ENCODE peak calls at places on chromosomes 11 and 22, in eight cellular contexts. One of them, this sample, is unnamed.

GRCh38 chr11:65872555-65873279 is at the start of gene EFEMP2:
- DNase-seq in nucleus accumbens: no peak
- DNase-seq in activated CD8-positive, alpha-beta memory T cell treated with anti-CD3 and anti-CD28 coated beads for 1 hour: no peak
- DNase-seq in body of pancreas: no peak
- DNase-seq in naive thymus-derived CD8-positive, alpha-beta T cell: no peak
- DNase-seq in hepatic stellate cell: no peak
- DNase-seq in upper lobe of right lung: peak; percentile 82
- DNase-seq in ureter: no peak
- DNase-seq in this sample: no peak

GRCh38 chr11:46776878-46777277 is 57.9 kb downstream of the F2 start:
- DNase-seq in hepatic stellate cell: no peak
- DNase-seq in nucleus accumbens: no peak
- DNase-seq in ureter: no peak
- DNase-seq in activated CD8-positive, alpha-beta memory T cell treated with anti-CD3 and anti-CD28 coated beads for 1 hour: no peak
- DNase-seq in body of pancreas: no peak
- DNase-seq in naive thymus-derived CD8-positive, alpha-beta T cell: no peak
- DNase-seq in upper lobe of right lung: no peak
- DNase-seq in this sample: no peak

GRCh38 chr11:36540998-36541397 is 26.8 kb upstream of the RAG1 start:
- DNase-seq in naive thymus-derived CD8-positive, alpha-beta T cell: no peak
- DNase-seq in body of pancreas: peak; percentile 37
- DNase-seq in ureter: no peak
- DNase-seq in upper lobe of right lung: no peak
- DNase-seq in activated CD8-positive, alpha-beta memory T cell treated with anti-CD3 and anti-CD28 coated beads for 1 hour: no peak
- DNase-seq in nucleus accumbens: no peak
- DNase-seq in hepatic stellate cell: peak; percentile 12
- DNase-seq in this sample: no peak

GRCh38 chr11:119661226-119661625 is 67.8 kb downstream of the NECTIN1 start:
- DNase-seq in hepatic stellate cell: no peak
- DNase-seq in upper lobe of right lung: no peak
- DNase-seq in body of pancreas: no peak
- DNase-seq in activated CD8-positive, alpha-beta memory T cell treated with anti-CD3 and anti-CD28 coated beads for 1 hour: no peak
- DNase-seq in ureter: no peak
- DNase-seq in naive thymus-derived CD8-positive, alpha-beta T cell: no peak
- DNase-seq in nucleus accumbens: no peak
- DNase-seq in this sample: no peak

GRCh38 chr11:132093861-132094260 is 723.4 kb downstream of the NTM start:
- DNase-seq in ureter: no peak
- DNase-seq in upper lobe of right lung: no peak
- DNase-seq in naive thymus-derived CD8-positive, alpha-beta T cell: no peak
- DNase-seq in activated CD8-positive, alpha-beta memory T cell treated with anti-CD3 and anti-CD28 coated beads for 1 hour: no peak
- DNase-seq in nucleus accumbens: no peak
- DNase-seq in hepatic stellate cell: no peak
- DNase-seq in body of pancreas: no peak
- DNase-seq in this sample: no peak

GRCh38 chr11:106421673-106422292 is 344.3 kb downstream of the AASDHPPT start:
- DNase-seq in body of pancreas: no peak
- DNase-seq in nucleus accumbens: no peak
- DNase-seq in hepatic stellate cell: no peak
- DNase-seq in naive thymus-derived CD8-positive, alpha-beta T cell: no peak
- DNase-seq in upper lobe of right lung: no peak
- DNase-seq in ureter: no peak
- DNase-seq in activated CD8-positive, alpha-beta memory T cell treated with anti-CD3 and anti-CD28 coated beads for 1 hour: no peak
- DNase-seq in this sample: no peak

GRCh38 chr22:28171135-28171534 is 252.1 kb upstream of the PITPNB start:
- DNase-seq in ureter: no peak
- DNase-seq in body of pancreas: no peak
- DNase-seq in hepatic stellate cell: no peak
- DNase-seq in nucleus accumbens: no peak
- DNase-seq in upper lobe of right lung: no peak
- DNase-seq in activated CD8-positive, alpha-beta memory T cell treated with anti-CD3 and anti-CD28 coated beads for 1 hour: no peak
- DNase-seq in naive thymus-derived CD8-positive, alpha-beta T cell: no peak
- DNase-seq in this sample: no peak

GRCh38 chr11:77067776-77068460 is 1.1 kb downstream of the CAPN5 start:
- DNase-seq in hepatic stellate cell: no peak
- DNase-seq in nucleus accumbens: no peak
- DNase-seq in body of pancreas: no peak
- DNase-seq in ureter: no peak
- DNase-seq in naive thymus-derived CD8-positive, alpha-beta T cell: no peak
- DNase-seq in activated CD8-positive, alpha-beta memory T cell treated with anti-CD3 and anti-CD28 coated beads for 1 hour: no peak
- DNase-seq in upper lobe of right lung: peak; percentile 63
- DNase-seq in this sample: no peak

GRCh38 chr11:68014157-68014965 is 4.2 kb downstream of the ALDH3B1 start:
- DNase-seq in activated CD8-positive, alpha-beta memory T cell treated with anti-CD3 and anti-CD28 coated beads for 1 hour: no peak
- DNase-seq in nucleus accumbens: no peak
- DNase-seq in ureter: peak; percentile 87
- DNase-seq in upper lobe of right lung: peak; percentile 92
- DNase-seq in body of pancreas: no peak
- DNase-seq in hepatic stellate cell: peak; percentile 69
- DNase-seq in naive thymus-derived CD8-positive, alpha-beta T cell: no peak
- DNase-seq in this sample: peak; percentile 95

GRCh38 chr11:27392278-27392677 is 29.3 kb upstream of the CCDC34 start:
- DNase-seq in nucleus accumbens: no peak
- DNase-seq in upper lobe of right lung: no peak
- DNase-seq in ureter: no peak
- DNase-seq in hepatic stellate cell: no peak
- DNase-seq in activated CD8-positive, alpha-beta memory T cell treated with anti-CD3 and anti-CD28 coated beads for 1 hour: no peak
- DNase-seq in body of pancreas: no peak
- DNase-seq in naive thymus-derived CD8-positive, alpha-beta T cell: no peak
- DNase-seq in this sample: no peak

GRCh38 chr22:37021710-37022482 is 2.4 kb downstream of the MPST start:
- DNase-seq in hepatic stellate cell: peak; percentile 49
- DNase-seq in activated CD8-positive, alpha-beta memory T cell treated with anti-CD3 and anti-CD28 coated beads for 1 hour: peak; percentile 39
- DNase-seq in upper lobe of right lung: no peak
- DNase-seq in ureter: no peak
- DNase-seq in naive thymus-derived CD8-positive, alpha-beta T cell: peak; percentile 16
- DNase-seq in nucleus accumbens: no peak
- DNase-seq in body of pancreas: no peak
- DNase-seq in this sample: no peak

GRCh38 chr11:96125400-96125799 is 201.5 kb upstream of the MTMR2 start:
- DNase-seq in naive thymus-derived CD8-positive, alpha-beta T cell: no peak
- DNase-seq in body of pancreas: no peak
- DNase-seq in ureter: no peak
- DNase-seq in nucleus accumbens: no peak
- DNase-seq in hepatic stellate cell: no peak
- DNase-seq in upper lobe of right lung: no peak
- DNase-seq in activated CD8-positive, alpha-beta memory T cell treated with anti-CD3 and anti-CD28 coated beads for 1 hour: no peak
- DNase-seq in this sample: no peak

GRCh38 chr22:40890881-40891280 is 29.0 kb upstream of the DNAJB7 start:
- DNase-seq in nucleus accumbens: no peak
- DNase-seq in activated CD8-positive, alpha-beta memory T cell treated with anti-CD3 and anti-CD28 coated beads for 1 hour: no peak
- DNase-seq in upper lobe of right lung: no peak
- DNase-seq in naive thymus-derived CD8-positive, alpha-beta T cell: no peak
- DNase-seq in body of pancreas: no peak
- DNase-seq in ureter: no peak
- DNase-seq in hepatic stellate cell: no peak
- DNase-seq in this sample: no peak

GRCh38 chr11:21615871-21616270 is 577.0 kb upstream of the ANO5 start:
- DNase-seq in nucleus accumbens: no peak
- DNase-seq in upper lobe of right lung: no peak
- DNase-seq in activated CD8-positive, alpha-beta memory T cell treated with anti-CD3 and anti-CD28 coated beads for 1 hour: no peak
- DNase-seq in naive thymus-derived CD8-positive, alpha-beta T cell: no peak
- DNase-seq in body of pancreas: no peak
- DNase-seq in hepatic stellate cell: no peak
- DNase-seq in ureter: no peak
- DNase-seq in this sample: no peak

GRCh38 chr11:118988280-118988679 is 9.7 kb upstream of the CENATAC start:
- DNase-seq in hepatic stellate cell: no peak
- DNase-seq in activated CD8-positive, alpha-beta memory T cell treated with anti-CD3 and anti-CD28 coated beads for 1 hour: no peak
- DNase-seq in upper lobe of right lung: no peak
- DNase-seq in body of pancreas: no peak
- DNase-seq in nucleus accumbens: no peak
- DNase-seq in ureter: peak; percentile 74
- DNase-seq in naive thymus-derived CD8-positive, alpha-beta T cell: no peak
- DNase-seq in this sample: peak; percentile 84